ENCODE peak calls at places on chromosomes 12 and 14, in five cellular contexts. E, S, K, J and R are unnamed samples.

GRCh38 chr12:23548742-23549141 is 400.7 kb downstream of the SOX5 start:
- DNase-seq in S (no peak), E (no peak), J (no peak), K (no peak), R (no peak)

GRCh38 chr12:50221228-50222008 is 54.2 kb upstream of the CERS5 start:
- DNase-seq in E (peak; percentile 11), K (no peak), J (peak; percentile 67), S (peak; percentile 60), R (no peak)

GRCh38 chr12:30989754-30990153 is 63.2 kb downstream of the TSPAN11 start:
- DNase-seq in S (no peak), K (peak; percentile 43), J (peak; percentile 50), E (peak; percentile 49), R (peak; percentile 38)

GRCh38 chr12:13028825-13029570 is 15.2 kb upstream of the FAM234B start:
- DNase-seq in J (no peak), E (no peak), K (no peak), S (no peak), R (no peak)

GRCh38 chr14:99685061-99685995 is 1.2 kb downstream of the CYP46A1 start:
- DNase-seq in K (no peak), E (no peak), S (no peak), J (no peak), R (no peak)

GRCh38 chr12:5648692-5649338 is 216.9 kb downstream of the NTF3 start:
- DNase-seq in K (no peak), J (peak; percentile 46), S (peak; percentile 1), E (no peak), R (no peak)

GRCh38 chr12:21818627-21819026 is 44.1 kb upstream of the KCNJ8 start:
- DNase-seq in K (no peak), J (no peak), E (no peak), S (no peak), R (no peak)

GRCh38 chr12:132555686-132556085 is 54.7 kb downstream of the LRCOL1 start:
- DNase-seq in S (no peak), J (no peak), K (no peak), E (no peak), R (no peak)

GRCh38 chr12:20314325-20314724 is 54.0 kb upstream of the PDE3A start:
- DNase-seq in J (no peak), E (no peak), S (peak; percentile 6), K (no peak), R (no peak)

GRCh38 chr14:23054000-23054811 is 3.1 kb downstream of the CDH24 start:
- DNase-seq in E (peak; percentile 42), K (no peak), S (no peak), J (peak; percentile 64), R (no peak)

GRCh38 chr12:30979371-30980259 is 53.1 kb downstream of the TSPAN11 start:
- DNase-seq in K (no peak), E (no peak), J (no peak), S (no peak), R (no peak)

GRCh38 chr14:95664046-95664445 is 22.2 kb upstream of the TCL1B start:
- DNase-seq in E (no peak), J (no peak), S (no peak), K (no peak), R (no peak)

GRCh38 chr14:91975763-91976162 is 28.3 kb upstream of the FBLN5 start:
- DNase-seq in J (no peak), S (no peak), K (no peak), E (no peak), R (no peak)

GRCh38 chr14:94412671-94413638 is 24.6 kb upstream of the SERPINA1 start:
- DNase-seq in J (no peak), K (no peak), S (no peak), E (no peak), R (no peak)

GRCh38 chr14:51073751-51074150 is 21.2 kb downstream of the TRIM9 start:
- DNase-seq in K (no peak), S (no peak), J (no peak), E (no peak), R (no peak)

GRCh38 chr14:64388533-64389243 is 535 bp downstream of the MTHFD1 start:
- DNase-seq in K (no peak), E (no peak), J (peak; percentile 55), S (peak; percentile 16), R (peak; percentile 47)

GRCh38 chr12:3491938-3492867 is 1.2 kb downstream of the PRMT8 start:
- DNase-seq in E (peak; percentile 62), J (peak; percentile 79), K (peak; percentile 55), S (no peak), R (peak; percentile 19)